ENCODE peak calls at places on chromosomes 13 and 19, in four cellular contexts. U is osteoblast, G is HCT116, P is hepatocyte. Y is an unnamed sample.

GRCh38 chr19:16417660-16418596 is 53.8 kb downstream of the EPS15L1 start:
- DNase-seq in U (peak; percentile 98), G (peak; percentile 35), P (peak; percentile 75), Y (no peak)

GRCh38 chr13:99648266-99648665 is 147.0 kb downstream of the TM9SF2 start:
- DNase-seq in U (no peak), G (no peak), P (no peak), Y (no peak)

GRCh38 chr19:4971816-4972495 is 3.0 kb downstream of the KDM4B start:
- DNase-seq in U (peak; percentile 72), G (no peak), P (no peak), Y (no peak)

GRCh38 chr13:27137759-27138158 is 33.9 kb downstream of the USP12 start:
- DNase-seq in U (no peak), G (no peak), P (no peak), Y (no peak)

GRCh38 chr19:52942371-52943133 is 19.3 kb upstream of the ZNF888 start:
- DNase-seq in U (peak; percentile 74), G (peak; percentile 59), P (peak; percentile 92), Y (peak; percentile 64)

GRCh38 chr13:35471466-35472307 is 4.8 kb downstream of the MAB21L1 start:
- DNase-seq in U (peak; percentile 63), G (no peak), P (peak; percentile 16), Y (no peak)

GRCh38 chr13:102914629-102914935 is 68.8 kb downstream of the ERCC5 start:
- DNase-seq in U (no peak), G (no peak), P (no peak), Y (no peak)

GRCh38 chr19:37953125-37953524 is 46.1 kb downstream of the SIPA1L3 start:
- DNase-seq in U (no peak), G (no peak), P (no peak), Y (peak; percentile 34)

GRCh38 chr13:25689539-25689938 is 317.8 kb downstream of the ATP8A2 start:
- DNase-seq in U (no peak), G (no peak), P (no peak), Y (no peak)

GRCh38 chr19:49718991-49719390 is 28.1 kb downstream of the CPT1C start:
- DNase-seq in U (peak; percentile 26), G (no peak), P (no peak), Y (no peak)

GRCh38 chr13:59750860-59751259 is 412.9 kb downstream of the DIAPH3 start:
- DNase-seq in U (peak; percentile 39), G (no peak), P (peak; percentile 66), Y (peak; percentile 81)

GRCh38 chr19:29497241-29497640 is 28.6 kb upstream of the VSTM2B start:
- DNase-seq in U (no peak), G (no peak), P (no peak), Y (no peak)

GRCh38 chr13:41533676-41534075 is 76.3 kb downstream of the RGCC start:
- DNase-seq in U (no peak), G (no peak), P (no peak), Y (no peak)

GRCh38 chr13:52104624-52105023 is 24.2 kb downstream of the NEK5 start:
- DNase-seq in U (no peak), G (no peak), P (no peak), Y (no peak)

GRCh38 chr13:40121711-40122110 is 466.2 kb downstream of the COG6 start:
- DNase-seq in U (no peak), G (no peak), P (no peak), Y (no peak)

GRCh38 chr13:30312859-30313258 is 5.5 kb upstream of the KATNAL1 start:
- DNase-seq in U (peak; percentile 74), G (no peak), P (no peak), Y (peak; percentile 81)

GRCh38 chr13:52686381-52686780 is 33.7 kb downstream of the SUGT1 start:
- DNase-seq in U (no peak), G (no peak), P (no peak), Y (no peak)

GRCh38 chr19:33408116-33408515 is 34.6 kb downstream of the CEBPG start:
- DNase-seq in U (peak; percentile 79), G (no peak), P (no peak), Y (no peak)

GRCh38 chr19:33407716-33408115 is 34.2 kb downstream of the CEBPG start:
- DNase-seq in U (peak; percentile 84), G (no peak), P (no peak), Y (no peak)

GRCh38 chr19:33407140-33407551 is 33.6 kb downstream of the CEBPG start:
- DNase-seq in U (peak; percentile 55), G (no peak), P (no peak), Y (no peak)

GRCh38 chr19:33405491-33406461 is 32.3 kb downstream of the CEBPG start:
- DNase-seq in U (peak; percentile 86), G (no peak), P (no peak), Y (no peak)

GRCh38 chr19:33406521-33407139 is 33.1 kb downstream of the CEBPG start:
- DNase-seq in U (peak; percentile 99), G (peak; percentile 32), P (peak; percentile 79), Y (no peak)
- TF ChIP-seq CTCF in U (peak; percentile 83), G (peak; percentile 87), P (peak; percentile 94), Y (peak; percentile 64)

GRCh38 chr13:65638572-65639168 is 1591.5 kb downstream of the PCDH9 start:
- DNase-seq in U (peak; percentile 58), G (peak; percentile 35), P (peak; percentile 60), Y (peak; percentile 33)

DNA sequence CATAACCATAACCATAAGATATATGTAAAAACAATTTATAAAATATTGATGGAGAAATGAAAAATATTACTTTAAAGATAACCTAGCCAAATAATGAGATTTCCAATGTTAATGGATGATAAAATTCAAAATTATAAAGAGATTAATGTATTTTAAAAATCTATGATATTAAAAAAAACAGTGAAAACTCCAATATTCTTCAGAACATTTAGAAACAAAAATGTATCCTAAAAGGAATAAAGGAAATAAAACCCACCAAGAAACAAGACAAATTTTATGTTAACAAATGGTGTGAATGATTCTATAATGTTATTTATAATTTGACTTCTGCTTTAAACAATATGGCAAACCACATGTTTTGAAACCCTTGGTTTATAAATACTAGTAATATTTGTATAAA is 1587.8 kb downstream of the PCDH9 start:
- DNase-seq in U (no peak), G (no peak), P (no peak), Y (no peak)
- H2AFZ ChIP-seq in U (no peak overlapping the region), G (no peak overlapping the region), P (no peak overlapping the region), Y (no peak overlapping the region)

DNA sequence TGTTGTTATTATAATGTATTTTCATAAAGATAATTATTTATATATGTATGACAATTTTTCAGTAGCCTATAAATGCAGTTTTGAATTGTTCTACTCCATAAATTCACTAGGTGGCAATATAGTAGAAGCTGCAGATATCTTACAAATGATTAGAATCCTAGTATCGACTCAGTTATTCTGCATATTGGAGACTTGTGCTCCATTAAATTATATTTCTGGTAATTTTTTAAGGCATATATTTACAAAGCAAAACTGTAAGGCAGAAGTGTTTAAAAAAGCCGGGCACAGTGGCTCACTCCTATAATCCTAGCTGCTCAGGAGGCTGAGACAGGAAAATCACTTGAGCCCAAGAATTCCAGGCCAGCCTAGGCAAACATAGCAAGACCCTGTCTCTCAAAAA is 58.7 kb downstream of the DPY19L3 start:
- DNase-seq in U (no peak), G (peak; percentile 3), P (no peak), Y (no peak)
- TF ChIP-seq CTCF in U (peak; percentile 49), G (peak; percentile 35), P (peak; percentile 46), Y (peak; percentile 16)

GRCh38 chr13:58051807-58052375 is 420.3 kb downstream of the PCDH17 start:
- DNase-seq in U (no peak), G (no peak), P (no peak), Y (no peak)
- H2AFZ ChIP-seq in U (no peak overlapping the region), G (no peak overlapping the region), P (no peak overlapping the region), Y (no peak overlapping the region)

DNA sequence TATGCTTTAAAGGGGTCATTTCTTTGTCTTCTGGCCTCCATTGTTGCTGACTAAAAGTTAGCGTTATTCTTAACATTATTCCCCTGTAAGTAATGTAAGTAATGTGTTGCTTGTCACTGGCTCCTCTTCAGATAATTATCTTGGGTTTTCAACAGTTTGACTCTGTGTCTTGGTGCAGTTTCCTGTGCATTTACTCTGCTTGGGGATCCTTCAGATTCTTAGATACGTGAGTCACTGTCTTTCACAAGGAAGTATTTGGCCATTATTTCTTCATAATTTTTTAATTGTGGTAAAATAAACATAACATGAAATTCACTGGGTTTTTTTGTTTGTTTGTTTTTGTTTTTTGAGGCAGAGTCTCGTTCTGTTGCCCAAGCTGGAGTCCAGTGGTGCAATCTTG is 13.5 kb upstream of the OR7D2 start:
- DNase-seq in U (no peak), G (no peak), P (no peak), Y (no peak)
- TF ChIP-seq CTCF in U (no peak), G (no peak), P (no peak), Y (no peak)

GRCh38 chr13:101647760-101648159 is 195.3 kb downstream of the ITGBL1 start:
- DNase-seq in U (no peak), G (no peak), P (no peak), Y (no peak)
- H2AFZ ChIP-seq in U (no peak overlapping the region), G (no peak overlapping the region), P (no peak overlapping the region), Y (no peak overlapping the region)

GRCh38 chr19:18867199-18867598 is 28.8 kb downstream of the CERS1 start:
- DNase-seq in U (no peak), G (no peak), P (no peak), Y (no peak)

GRCh38 chr19:18865106-18865972 is 30.6 kb downstream of the CERS1 start:
- DNase-seq in U (no peak), G (no peak), P (no peak), Y (no peak)

GRCh38 chr19:18867751-18868150 is 28.2 kb downstream of the CERS1 start:
- DNase-seq in U (no peak), G (no peak), P (no peak), Y (no peak)

GRCh38 chr19:18865973-18866799 is 29.8 kb downstream of the CERS1 start:
- DNase-seq in U (peak; percentile 100), G (no peak), P (peak; percentile 82), Y (no peak)

GRCh38 chr19:18866800-18867123 is 29.2 kb downstream of the CERS1 start:
- DNase-seq in U (no peak), G (no peak), P (no peak), Y (no peak)
- TF ChIP-seq CTCF in U (peak; percentile 2), G (peak; percentile 20), P (no peak), Y (peak; percentile 2)

Y was measured in astrocyte.